ENCODE peak calls at places on chromosomes 12 and 14, in four cellular contexts. One of them, this sample, is unnamed.

GRCh38 chr14:75294649-75295033 is 16.0 kb downstream of the FOS start:
- DNase-seq in heart right ventricle: no peak
- DNase-seq in foreskin fibroblast: no peak
- DNase-seq in AG04450: no peak
- DNase-seq in this sample: no peak

GRCh38 chr12:116916714-116917114 is 6.0 kb downstream of the FBXW8 start:
- DNase-seq in heart right ventricle: no peak
- DNase-seq in AG04450: peak
- DNase-seq in foreskin fibroblast: peak
- DNase-seq in this sample: no peak

GRCh38 chr12:91562476-91562875 is 379.9 kb upstream of the DCN start:
- DNase-seq in AG04450: no peak
- DNase-seq in foreskin fibroblast: peak
- DNase-seq in heart right ventricle: no peak
- DNase-seq in this sample: no peak

GRCh38 chr12:92938623-92939022 is 9.5 kb upstream of the EEA1 start:
- DNase-seq in heart right ventricle: no peak
- DNase-seq in foreskin fibroblast: no peak
- DNase-seq in AG04450: no peak
- DNase-seq in this sample: no peak

GRCh38 chr12:116583284-116583683 is 24.1 kb downstream of the MAP1LC3B2 start:
- DNase-seq in AG04450: no peak
- DNase-seq in heart right ventricle: no peak
- DNase-seq in foreskin fibroblast: no peak
- DNase-seq in this sample: no peak

GRCh38 chr12:46071335-46071734 is 81.0 kb upstream of the SCAF11 start:
- DNase-seq in AG04450: no peak
- DNase-seq in foreskin fibroblast: peak
- DNase-seq in heart right ventricle: no peak
- DNase-seq in this sample: no peak

GRCh38 chr14:68656452-68656851 is 136.4 kb downstream of the ZFP36L1 start:
- DNase-seq in heart right ventricle: no peak
- DNase-seq in foreskin fibroblast: no peak
- DNase-seq in AG04450: no peak
- DNase-seq in this sample: no peak

GRCh38 chr12:108595711-108596647 is 1.9 kb downstream of the TMEM119 start:
- DNase-seq in heart right ventricle: no peak
- DNase-seq in foreskin fibroblast: peak
- DNase-seq in AG04450: no peak
- DNase-seq in this sample: no peak

GRCh38 chr12:89140141-89140540 is 212.2 kb downstream of the DUSP6 start:
- DNase-seq in foreskin fibroblast: peak
- DNase-seq in heart right ventricle: no peak
- DNase-seq in AG04450: no peak
- DNase-seq in this sample: no peak

GRCh38 chr14:42470427-42470719 is 863.7 kb downstream of the LRFN5 start:
- DNase-seq in AG04450: no peak
- DNase-seq in foreskin fibroblast: no peak
- DNase-seq in heart right ventricle: no peak
- DNase-seq in this sample: no peak

GRCh38 chr14:42475289-42475688 is 868.6 kb downstream of the LRFN5 start:
- DNase-seq in AG04450: no peak
- DNase-seq in heart right ventricle: no peak
- DNase-seq in foreskin fibroblast: no peak
- DNase-seq in this sample: no peak

DNA sequence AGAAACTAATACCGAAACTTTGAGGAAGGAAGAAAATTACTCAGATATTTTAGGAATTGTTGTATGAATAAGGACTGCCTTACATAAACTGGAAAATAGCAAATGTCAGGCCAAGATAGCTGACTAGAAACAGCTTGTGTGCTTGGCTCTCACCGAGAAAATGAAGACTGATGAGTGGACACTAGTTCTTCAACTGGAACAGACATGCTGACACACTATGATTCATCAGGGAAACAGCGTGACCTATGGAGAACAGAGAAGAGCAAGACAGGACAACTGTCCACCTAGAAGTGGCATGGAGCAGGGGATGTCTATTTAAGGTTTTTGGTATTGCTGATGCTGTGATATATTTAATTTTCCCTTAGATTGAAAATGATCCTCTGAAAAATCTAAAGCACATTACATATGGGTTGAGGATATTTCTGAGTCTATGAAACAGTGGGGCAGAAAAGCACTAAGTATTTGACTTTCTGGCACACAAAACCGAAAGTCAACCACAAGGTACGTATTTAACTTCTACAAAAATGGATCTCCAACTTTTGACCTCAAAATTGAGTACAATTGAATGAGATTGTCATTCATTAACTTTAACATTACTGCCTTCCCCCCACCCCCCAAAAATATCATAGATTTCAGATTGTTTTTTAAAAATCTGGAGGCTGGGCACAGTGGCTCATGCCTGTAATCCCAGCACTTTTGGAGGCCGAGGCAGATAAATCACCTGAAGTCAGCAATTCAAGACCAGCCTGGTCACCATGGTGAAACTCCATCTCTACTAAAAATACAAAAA is 863.2 kb downstream of the LRFN5 start:
- DNase-seq in AG04450: no peak
- DNase-seq in heart right ventricle: no peak
- DNase-seq in foreskin fibroblast: no peak
- DNase-seq in this sample: no peak
- H3K4me3 ChIP-seq in AG04450: no peak
- H3K4me3 ChIP-seq in heart right ventricle: no peak
- H3K4me3 ChIP-seq in foreskin fibroblast: no peak
- H3K4me3 ChIP-seq in this sample: no peak

DNA sequence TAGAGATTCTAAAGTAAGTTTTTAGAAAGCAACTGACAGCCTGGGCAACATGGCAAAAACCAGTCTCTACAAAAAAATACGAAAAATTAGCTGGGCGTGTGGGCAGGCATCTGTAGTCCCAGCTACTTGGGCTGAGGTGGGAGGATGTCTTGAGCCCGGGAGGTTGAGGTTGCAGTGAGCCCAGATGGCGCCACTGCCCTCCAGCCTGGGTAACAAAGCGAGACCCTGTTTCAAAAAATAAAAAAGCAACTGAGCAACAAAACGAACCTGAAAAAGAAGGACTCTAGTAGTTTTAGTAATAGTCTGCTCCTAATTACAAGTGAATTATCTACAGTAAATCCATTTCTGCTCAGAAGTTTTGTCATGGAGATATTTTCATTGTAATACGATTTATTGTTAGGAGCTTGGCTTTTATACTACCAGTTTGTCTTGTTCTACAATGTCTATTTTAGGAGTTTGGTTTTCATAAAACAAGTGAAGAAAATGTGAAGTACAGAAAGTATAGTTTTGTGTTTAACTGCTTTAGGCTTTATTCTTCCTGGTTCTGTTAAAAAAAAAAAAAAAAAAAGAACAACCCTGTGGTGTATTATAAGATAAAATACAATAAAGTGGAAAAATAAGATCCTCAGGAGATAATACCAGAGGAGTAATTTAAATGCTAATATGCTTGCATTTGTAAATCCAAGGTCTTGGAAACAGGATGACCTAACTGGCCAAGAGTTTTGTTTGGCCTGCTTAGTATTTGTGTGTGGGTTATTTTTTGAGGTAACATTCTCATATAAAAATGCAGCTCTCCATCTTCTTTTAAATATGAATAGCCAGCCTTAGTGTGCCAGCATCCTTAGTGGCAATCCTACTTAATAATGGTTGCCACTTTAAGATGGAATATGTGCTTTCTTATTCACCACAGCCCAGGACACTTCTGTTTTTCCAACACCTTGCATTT is 2.8 kb downstream of the TMX1 start:
- DNase-seq in heart right ventricle: no peak
- DNase-seq in foreskin fibroblast: no peak
- DNase-seq in AG04450: no peak
- DNase-seq in this sample: no peak
- TF ChIP-seq CTCF in heart right ventricle: no peak
- TF ChIP-seq CTCF in foreskin fibroblast: no peak
- TF ChIP-seq CTCF in AG04450: peak
- TF ChIP-seq CTCF in this sample: no peak

DNA sequence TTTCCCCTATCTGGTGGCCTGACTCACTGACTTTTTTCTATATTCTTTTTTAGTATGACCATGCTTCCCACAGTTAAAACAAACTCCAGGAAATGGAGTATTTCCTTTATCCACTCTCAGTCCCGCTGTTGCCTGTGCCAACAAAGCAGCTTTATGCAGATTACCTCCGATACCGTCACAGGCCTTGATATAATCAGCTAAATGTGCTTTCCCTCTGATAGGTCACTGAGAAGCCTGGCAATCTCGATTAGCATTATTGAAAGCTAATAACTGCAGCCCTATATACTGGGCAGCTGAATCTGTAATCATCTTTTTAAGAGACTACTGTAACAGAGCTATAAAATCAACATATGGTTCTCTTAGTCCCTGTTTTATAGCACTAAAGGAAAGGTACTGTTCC is 243.5 kb downstream of the KIF21A start:
- DNase-seq in AG04450: no peak
- DNase-seq in heart right ventricle: no peak
- DNase-seq in foreskin fibroblast: no peak
- DNase-seq in this sample: no peak
- H3K4me3 ChIP-seq in AG04450: no peak
- H3K4me3 ChIP-seq in heart right ventricle: no peak
- H3K4me3 ChIP-seq in foreskin fibroblast: no peak
- H3K4me3 ChIP-seq in this sample: no peak

GRCh38 chr14:89941830-89942377 is 12.6 kb downstream of the EFCAB11 start:
- DNase-seq in heart right ventricle: no peak
- DNase-seq in foreskin fibroblast: no peak
- DNase-seq in AG04450: no peak
- DNase-seq in this sample: no peak

GRCh38 chr14:89933002-89933401 is 21.5 kb downstream of the EFCAB11 start:
- DNase-seq in foreskin fibroblast: no peak
- DNase-seq in heart right ventricle: no peak
- DNase-seq in AG04450: no peak
- DNase-seq in this sample: no peak

GRCh38 chr14:89936654-89937185 is 17.8 kb downstream of the EFCAB11 start:
- DNase-seq in heart right ventricle: no peak
- DNase-seq in AG04450: no peak
- DNase-seq in foreskin fibroblast: no peak
- DNase-seq in this sample: no peak
- TF ChIP-seq CTCF in heart right ventricle: no peak
- TF ChIP-seq CTCF in AG04450: peak
- TF ChIP-seq CTCF in foreskin fibroblast: peak
- TF ChIP-seq CTCF in this sample: no peak

GRCh38 chr12:114400925-114401324 is 5.0 kb downstream of the TBX5 start:
- DNase-seq in foreskin fibroblast: peak
- DNase-seq in heart right ventricle: peak
- DNase-seq in AG04450: peak
- DNase-seq in this sample: peak
- H3K4me3 ChIP-seq in foreskin fibroblast: peak
- H3K4me3 ChIP-seq in heart right ventricle: peak
- H3K4me3 ChIP-seq in AG04450: peak
- H3K4me3 ChIP-seq in this sample: no peak

GRCh38 chr12:118855858-118856257 is 125.5 kb upstream of the SRRM4 start:
- DNase-seq in AG04450: no peak
- DNase-seq in heart right ventricle: no peak
- DNase-seq in foreskin fibroblast: no peak
- DNase-seq in this sample: no peak

GRCh38 chr12:118853634-118854033 is 127.7 kb upstream of the SRRM4 start:
- DNase-seq in heart right ventricle: no peak
- DNase-seq in foreskin fibroblast: no peak
- DNase-seq in AG04450: no peak
- DNase-seq in this sample: no peak

GRCh38 chr12:118850244-118850825 is 131.0 kb upstream of the SRRM4 start:
- DNase-seq in AG04450: no peak
- DNase-seq in heart right ventricle: no peak
- DNase-seq in foreskin fibroblast: no peak
- DNase-seq in this sample: no peak
- TF ChIP-seq CTCF in AG04450: peak
- TF ChIP-seq CTCF in heart right ventricle: peak
- TF ChIP-seq CTCF in foreskin fibroblast: no peak
- TF ChIP-seq CTCF in this sample: no peak